ENCODE peak calls at places on chromosomes 7 and 10, in ten cellular contexts. N, D, M, W, U, Y, G, Q, O and C are unnamed samples.

GRCh38 chr7:47358944-47359588 is 222.8 kb downstream of the TNS3 start:
- DNase-seq in N (no peak), D (no peak), M (no peak), W (no peak), U (no peak), Y (no peak), G (peak; percentile 42), Q (no peak), O (no peak), C (no peak)

GRCh38 chr10:124882313-124882712 is 59.6 kb upstream of the ZRANB1 start:
- DNase-seq in N (no peak), D (no peak), M (no peak), W (no peak), U (no peak), Y (no peak), G (no peak), Q (no peak), O (no peak), C (no peak)

GRCh38 chr7:113118074-113118959 is at the start of gene SMIM30:
- DNase-seq in N (peak; percentile 90), D (peak; percentile 93), M (peak; percentile 85), W (peak; percentile 88), U (peak; percentile 92), Y (peak; percentile 89), G (peak; percentile 94), Q (peak; percentile 82), O (peak; percentile 93), C (peak; percentile 91)

GRCh38 chr10:14240253-14241189 is 90.2 kb downstream of the FRMD4A start:
- DNase-seq in N (no peak), D (peak; percentile 29), M (no peak), W (no peak), U (no peak), Y (no peak), G (no peak), Q (no peak), O (no peak), C (no peak)

GRCh38 chr10:36602374-36602773 is 523.0 kb upstream of the ANKRD30A start:
- DNase-seq in N (no peak), D (peak; percentile 55), M (no peak), W (no peak), U (no peak), Y (no peak), G (no peak), Q (no peak), O (no peak), C (peak; percentile 40)

GRCh38 chr7:45888185-45888992 is at the start of gene IGFBP1:
- DNase-seq in N (no peak), D (peak; percentile 17), M (no peak), W (no peak), U (no peak), Y (no peak), G (no peak), Q (no peak), O (no peak), C (peak; percentile 66)

GRCh38 chr10:70918851-70919530 is 30.6 kb upstream of the PCBD1 start:
- DNase-seq in N (no peak), D (no peak), M (no peak), W (no peak), U (peak; percentile 43), Y (peak; percentile 18), G (peak; percentile 8), Q (no peak), O (no peak), C (no peak)

GRCh38 chr10:113712755-113713154 is 33.0 kb downstream of the CASP7 start:
- DNase-seq in N (no peak), D (no peak), M (no peak), W (no peak), U (no peak), Y (no peak), G (no peak), Q (no peak), O (no peak), C (no peak)

GRCh38 chr10:649798-650690 is 39.4 kb downstream of the DIP2C start:
- DNase-seq in N (peak; percentile 76), D (no peak), M (no peak), W (no peak), U (no peak), Y (no peak), G (peak; percentile 97), Q (no peak), O (peak; percentile 87), C (peak; percentile 60)

GRCh38 chr10:104077282-104078151 is 8.2 kb downstream of the COL17A1 start:
- DNase-seq in N (no peak), D (peak; percentile 15), M (no peak), W (no peak), U (no peak), Y (no peak), G (no peak), Q (no peak), O (no peak), C (no peak)

GRCh38 chr10:121559321-121559720 is 38.9 kb downstream of the FGFR2 start:
- DNase-seq in N (no peak), D (no peak), M (no peak), W (no peak), U (no peak), Y (no peak), G (no peak), Q (no peak), O (no peak), C (no peak)

GRCh38 chr7:115087437-115087836 is 165.5 kb downstream of the MDFIC start:
- DNase-seq in N (peak; percentile 68), D (peak; percentile 84), M (no peak), W (no peak), U (no peak), Y (no peak), G (no peak), Q (no peak), O (no peak), C (peak; percentile 58)

GRCh38 chr10:78947226-78947625 is 121.5 kb upstream of the ZMIZ1 start:
- DNase-seq in N (no peak), D (no peak), M (no peak), W (no peak), U (no peak), Y (no peak), G (no peak), Q (no peak), O (no peak), C (no peak)

GRCh38 chr10:71365366-71365765 is 31.4 kb upstream of the CDH23 start:
- DNase-seq in N (no peak), D (no peak), M (no peak), W (no peak), U (no peak), Y (no peak), G (no peak), Q (no peak), O (no peak), C (no peak)

GRCh38 chr7:92295391-92295790 is 49.6 kb downstream of the ANKIB1 start:
- DNase-seq in N (no peak), D (no peak), M (no peak), W (no peak), U (no peak), Y (no peak), G (no peak), Q (no peak), O (no peak), C (no peak)

GRCh38 chr7:47411281-47411869 is 170.5 kb downstream of the TNS3 start:
- DNase-seq in N (no peak), D (no peak), M (no peak), W (no peak), U (no peak), Y (no peak), G (no peak), Q (no peak), O (no peak), C (no peak)

GRCh38 chr10:84415539-84416244 is 87.3 kb downstream of the CCSER2 start:
- DNase-seq in N (no peak), D (no peak), M (no peak), W (no peak), U (no peak), Y (no peak), G (no peak), Q (no peak), O (peak; percentile 45), C (no peak)

GRCh38 chr7:1028775-1029636 is 15.3 kb upstream of the GPR146 start:
- DNase-seq in N (peak; percentile 90), D (peak; percentile 98), M (peak; percentile 82), W (peak; percentile 57), U (no peak), Y (peak; percentile 83), G (peak; percentile 90), Q (peak; percentile 37), O (peak; percentile 81), C (peak; percentile 97)

GRCh38 chr7:80244206-80244956 is 109.8 kb downstream of the GNAI1 start:
- DNase-seq in N (no peak), D (no peak), M (peak; percentile 9), W (no peak), U (no peak), Y (no peak), G (no peak), Q (no peak), O (no peak), C (no peak)

GRCh38 chr10:101466016-101466912 is 112.3 kb downstream of the BTRC start:
- DNase-seq in N (no peak), D (no peak), M (no peak), W (no peak), U (peak; percentile 4), Y (no peak), G (no peak), Q (no peak), O (no peak), C (no peak)

GRCh38 chr10:116163732-116164131 is 109.3 kb downstream of the GFRA1 start:
- DNase-seq in N (no peak), D (no peak), M (no peak), W (no peak), U (no peak), Y (no peak), G (no peak), Q (no peak), O (no peak), C (no peak)

GRCh38 chr7:1452205-1452604 is 7.1 kb downstream of the MICALL2 start:
- DNase-seq in N (no peak), D (no peak), M (no peak), W (no peak), U (no peak), Y (no peak), G (no peak), Q (no peak), O (no peak), C (no peak)

GRCh38 chr7:50589362-50589761 is 24.2 kb upstream of the DDC start:
- DNase-seq in N (no peak), D (no peak), M (no peak), W (no peak), U (no peak), Y (no peak), G (no peak), Q (no peak), O (no peak), C (no peak)

GRCh38 chr7:113128028-113128427 is 9.7 kb upstream of the SMIM30 start:
- DNase-seq in N (no peak), D (peak; percentile 25), M (no peak), W (no peak), U (no peak), Y (no peak), G (no peak), Q (no peak), O (no peak), C (peak; percentile 12)

GRCh38 chr10:105237685-105238084 is 596.6 kb downstream of the SORCS3 start:
- DNase-seq in N (no peak), D (no peak), M (no peak), W (no peak), U (no peak), Y (no peak), G (peak; percentile 21), Q (no peak), O (no peak), C (no peak)

GRCh38 chr7:156479596-156479995 is 161.0 kb upstream of the RNF32 start:
- DNase-seq in N (no peak), D (no peak), M (no peak), W (no peak), U (no peak), Y (no peak), G (no peak), Q (no peak), O (no peak), C (no peak)

GRCh38 chr10:133528845-133529575 is 1.8 kb downstream of the CYP2E1 start:
- DNase-seq in N (no peak), D (no peak), M (peak; percentile 56), W (no peak), U (no peak), Y (no peak), G (no peak), Q (no peak), O (peak; percentile 38), C (no peak)

GRCh38 chr10:132856869-132857524 is 71.0 kb upstream of the NKX6-2 start:
- DNase-seq in N (peak; percentile 13), D (no peak), M (no peak), W (no peak), U (no peak), Y (no peak), G (no peak), Q (no peak), O (no peak), C (no peak)